ENCODE peak calls at places on chromosome 21, in nine cellular contexts. N, Q, G, F, C, U, E, Y and S are unnamed samples.

GRCh38 chr21:37153193-37153934 is 80.3 kb downstream of the TTC3 start:
- DNase-seq in N (no peak), Q (peak), G (no peak), F (no peak), C (peak), U (no peak), E (no peak), Y (no peak), S (peak)

GRCh38 chr21:30216041-30216723 is at the start of gene CLDN8:
- DNase-seq in N (no peak), Q (no peak), G (no peak), F (no peak), C (no peak), U (no peak), E (no peak), Y (no peak), S (no peak)

GRCh38 chr21:26811031-26811430 is 34.2 kb downstream of the ADAMTS1 start:
- DNase-seq in N (no peak), Q (no peak), G (no peak), F (no peak), C (peak), U (no peak), E (no peak), Y (no peak), S (no peak)

GRCh38 chr21:42760977-42761751 is 107.7 kb downstream of the PDE9A start:
- DNase-seq in N (no peak), Q (no peak), G (no peak), F (no peak), C (no peak), U (no peak), E (no peak), Y (no peak), S (no peak)

GRCh38 chr21:41703857-41704501 is 62.9 kb downstream of the RIPK4 start:
- DNase-seq in N (no peak), Q (no peak), G (no peak), F (no peak), C (no peak), U (no peak), E (no peak), Y (no peak), S (no peak)

GRCh38 chr21:33039542-33039941 is 13.8 kb downstream of the OLIG2 start:
- DNase-seq in N (no peak), Q (no peak), G (no peak), F (no peak), C (no peak), U (no peak), E (no peak), Y (no peak), S (no peak)

GRCh38 chr21:17818158-17819113 is 720 bp downstream of the C21orf91 start:
- DNase-seq in N (no peak), Q (peak), G (peak), F (peak), C (peak), U (peak), E (peak), Y (peak), S (peak)

GRCh38 chr21:41947596-41948403 is 6.0 kb downstream of the C2CD2 start:
- DNase-seq in N (no peak), Q (peak), G (no peak), F (no peak), C (peak), U (no peak), E (no peak), Y (no peak), S (peak)

GRCh38 chr21:35995522-35996088 is 64.7 kb downstream of the SETD4 start:
- DNase-seq in N (no peak), Q (peak), G (no peak), F (no peak), C (no peak), U (no peak), E (no peak), Y (peak), S (no peak)

GRCh38 chr21:29376556-29376955 is 77.8 kb downstream of the BACH1 start:
- DNase-seq in N (peak), Q (no peak), G (peak), F (peak), C (peak), U (no peak), E (peak), Y (peak), S (peak)

GRCh38 chr21:45382698-45383000 is 22.3 kb upstream of the COL18A1 start:
- DNase-seq in N (no peak), Q (no peak), G (no peak), F (no peak), C (no peak), U (no peak), E (no peak), Y (no peak), S (no peak)

GRCh38 chr21:34818663-34819158 is 149.9 kb downstream of the CLIC6 start:
- DNase-seq in N (no peak), Q (no peak), G (no peak), F (no peak), C (no peak), U (no peak), E (no peak), Y (no peak), S (no peak)

GRCh38 chr21:37767984-37768383 is 148.3 kb downstream of the KCNJ6 start:
- DNase-seq in N (no peak), Q (peak), G (no peak), F (no peak), C (peak), U (no peak), E (no peak), Y (no peak), S (no peak)

GRCh38 chr21:25273945-25274344 is 333.3 kb downstream of the MRPL39 start:
- DNase-seq in N (no peak), Q (no peak), G (no peak), F (no peak), C (no peak), U (no peak), E (no peak), Y (no peak), S (no peak)

GRCh38 chr21:42684109-42684916 is 30.9 kb downstream of the PDE9A start:
- DNase-seq in N (no peak), Q (no peak), G (peak), F (peak), C (no peak), U (no peak), E (no peak), Y (no peak), S (no peak)

GRCh38 chr21:14879458-14879857 is 185.3 kb downstream of the NRIP1 start:
- DNase-seq in N (no peak), Q (no peak), G (no peak), F (no peak), C (no peak), U (no peak), E (no peak), Y (no peak), S (peak)

GRCh38 chr21:44613386-44614155 is 1.7 kb downstream of the KRTAP10-8 start:
- DNase-seq in N (no peak), Q (no peak), G (no peak), F (no peak), C (no peak), U (no peak), E (no peak), Y (no peak), S (no peak)